ENCODE peak calls at places on chromosomes 6 and 20, in nine cellular contexts. R, A, T, H, E, P, J, U and L are unnamed samples.

GRCh38 chr6:3535716-3536435 is 79.0 kb upstream of the SLC22A23 start:
- DNase-seq in R (no peak), J (no peak), A (no peak), H (no peak), P (no peak), E (no peak), T (no peak), U (no peak), L (no peak)

GRCh38 chr20:8398289-8399051 is 266.4 kb downstream of the PLCB1 start:
- DNase-seq in U (no peak), T (no peak), A (no peak), E (no peak), H (no peak), R (no peak), J (no peak), P (no peak), L (no peak)

GRCh38 chr6:32785781-32786533 is 22.6 kb upstream of the HLA-DQB2 start:
- DNase-seq in U (no peak), T (peak), R (no peak), J (peak), P (peak), E (peak), H (peak), A (peak), L (no peak)

GRCh38 chr20:25316506-25317190 is 68.8 kb downstream of the PYGB start:
- DNase-seq in E (no peak), J (peak), T (no peak), P (no peak), U (no peak), A (no peak), H (no peak), R (peak), L (peak)

GRCh38 chr6:158057213-158057987 is 75.7 kb downstream of the SYNJ2 start:
- DNase-seq in E (peak), R (no peak), P (no peak), A (peak), J (no peak), H (no peak), U (no peak), T (no peak), L (no peak)

GRCh38 chr6:142014515-142014914 is 118.2 kb upstream of the GJE1 start:
- DNase-seq in A (peak), J (no peak), T (no peak), H (no peak), E (peak), P (peak), U (no peak), R (no peak), L (no peak)

GRCh38 chr6:27894839-27895762 is 17.1 kb downstream of the OR2B2 start:
- DNase-seq in U (no peak), H (peak), J (no peak), T (peak), P (peak), A (peak), R (peak), E (peak), L (peak)

GRCh38 chr6:38212579-38212978 is 393.1 kb downstream of the ZFAND3 start:
- DNase-seq in T (peak), R (no peak), E (no peak), H (no peak), J (no peak), U (no peak), A (no peak), P (peak), L (no peak)

GRCh38 chr20:1946762-1947534 is 46.9 kb downstream of the PDYN start:
- DNase-seq in J (peak), E (no peak), P (peak), A (peak), R (peak), T (peak), H (no peak), U (no peak), L (peak)

GRCh38 chr6:94510877-94511276 is 1066.5 kb upstream of the MANEA start:
- DNase-seq in T (no peak), A (no peak), P (no peak), U (no peak), R (no peak), E (no peak), H (no peak), J (no peak), L (no peak)

GRCh38 chr6:44428682-44429081 is 41.2 kb downstream of the CDC5L start:
- DNase-seq in J (no peak), H (no peak), E (no peak), A (no peak), R (no peak), U (no peak), T (no peak), P (no peak), L (no peak)

GRCh38 chr20:953742-954141 is 37.6 kb upstream of the ANGPT4 start:
- DNase-seq in J (peak), T (no peak), E (peak), H (no peak), U (no peak), R (no peak), P (no peak), A (peak), L (no peak)

GRCh38 chr6:17705778-17706579 is 746 bp downstream of the NUP153 start:
- DNase-seq in T (peak), H (peak), J (peak), E (peak), P (peak), U (no peak), R (peak), A (peak), L (peak)
- TF ChIP-seq CTCF in T (peak), H (peak), J (no peak), E (peak), P (peak), U (no peak), R (no peak), A (no peak), L (no peak)

DNA sequence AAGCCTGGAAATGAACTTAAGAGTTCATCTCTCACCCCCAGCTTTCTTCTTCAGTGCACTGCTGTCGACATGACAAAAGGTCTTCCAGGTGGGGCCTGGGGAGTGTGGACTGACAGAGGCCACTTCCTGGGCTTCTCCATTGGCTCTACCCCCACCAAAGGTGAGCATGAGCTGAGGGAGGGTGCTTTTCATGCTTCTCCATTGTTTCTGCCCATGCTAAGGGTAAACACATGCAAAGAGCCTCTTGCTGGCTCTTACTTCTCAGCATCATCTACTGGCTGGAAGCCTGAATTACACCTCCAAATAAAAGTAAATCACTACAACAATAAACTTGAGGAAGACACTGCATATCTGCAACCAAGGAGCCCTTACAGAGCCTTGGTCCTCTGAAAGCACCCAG is 227.2 kb downstream of the EPM2A start:
- DNase-seq in T (no peak), P (peak), J (peak), E (peak), U (no peak), H (peak), R (no peak), A (peak), L (no peak)
- TF ChIP-seq CTCF in T (no peak), P (peak), J (peak), E (peak), U (no peak), H (peak), R (no peak), A (peak), L (no peak)

DNA sequence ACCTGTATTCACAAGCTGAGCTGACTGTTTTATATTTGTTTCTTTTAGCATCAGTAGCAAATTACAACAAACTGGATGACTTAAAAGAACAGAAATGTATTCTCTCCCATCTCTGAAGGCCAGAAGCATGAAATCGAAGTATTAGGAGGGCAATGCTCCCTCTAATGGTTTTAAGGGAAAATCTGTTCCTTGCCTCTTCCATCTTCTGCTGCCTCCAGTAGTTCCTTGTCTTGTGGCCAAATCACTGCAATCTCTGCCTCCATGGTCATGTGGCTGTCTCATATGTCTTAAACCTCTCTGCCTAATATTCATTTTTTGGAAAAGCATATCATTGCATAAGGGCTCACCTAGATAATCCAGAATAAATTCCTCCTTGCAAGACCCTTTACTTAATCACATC is 25.2 kb upstream of the ASCC3 start:
- DNase-seq in R (no peak), A (peak), E (no peak), P (no peak), T (no peak), J (no peak), U (no peak), H (no peak), L (no peak)
- TF ChIP-seq CTCF in R (no peak), A (no peak), E (no peak), P (peak), T (no peak), J (no peak), U (no peak), H (no peak), L (no peak)

DNA sequence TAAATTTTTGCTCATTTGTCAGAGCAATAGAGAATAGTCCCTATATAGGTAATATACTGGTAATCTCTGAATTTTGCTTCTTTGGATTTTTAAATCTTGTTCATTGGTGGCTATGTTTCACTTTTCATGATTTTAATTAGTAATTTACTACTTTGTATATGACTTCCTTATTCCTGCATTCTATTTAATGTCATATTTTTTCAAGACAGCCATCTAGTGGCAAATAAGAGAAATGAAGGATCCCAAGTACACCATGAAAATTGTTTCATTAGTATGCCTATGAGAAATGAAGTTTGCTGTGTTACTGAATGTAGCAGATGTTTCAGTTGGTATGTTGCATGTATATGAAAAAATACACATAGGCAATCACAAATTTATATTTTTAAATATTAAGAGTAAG is 82.4 kb downstream of the ZNF292 start:
- DNase-seq in U (no peak), A (peak), J (no peak), E (peak), T (no peak), R (no peak), P (no peak), H (peak), L (no peak)
- TF ChIP-seq CTCF in U (peak), A (peak), J (no peak), E (peak), T (peak), R (peak), P (peak), H (no peak), L (no peak)

GRCh38 chr20:12166053-12166717 is 248.5 kb downstream of the BTBD3 start:
- DNase-seq in A (peak), E (peak), P (no peak), T (no peak), R (no peak), U (no peak), J (no peak), H (no peak), L (no peak)
- TF ChIP-seq CTCF in A (peak), E (peak), P (no peak), T (no peak), R (no peak), U (no peak), J (no peak), H (no peak), L (no peak)

GRCh38 chr6:104286641-104287040 is 573.1 kb downstream of the HACE1 start:
- DNase-seq in P (no peak), T (no peak), J (no peak), R (no peak), E (no peak), U (no peak), A (no peak), H (no peak), L (no peak)

GRCh38 chr6:104284872-104285271 is 574.8 kb downstream of the HACE1 start:
- DNase-seq in E (no peak), H (no peak), R (no peak), J (no peak), P (no peak), A (no peak), U (no peak), T (no peak), L (no peak)

GRCh38 chr6:104281370-104281769 is 578.3 kb downstream of the HACE1 start:
- DNase-seq in A (no peak), E (peak), U (no peak), P (peak), R (no peak), H (peak), J (peak), T (no peak), L (no peak)
- TF ChIP-seq CTCF in A (no peak), E (peak), U (no peak), P (peak), R (no peak), H (peak), J (peak), T (peak), L (no peak)

GRCh38 chr20:58087567-58087858 is 140.9 kb downstream of the ANKRD60 start:
- DNase-seq in H (no peak), U (no peak), P (no peak), R (no peak), E (no peak), A (no peak), J (no peak), T (no peak), L (no peak)
- TF ChIP-seq CTCF in H (no peak), U (no peak), P (peak), R (no peak), E (peak), A (no peak), J (no peak), T (no peak), L (no peak)